ENCODE peak calls at places on chromosomes 7 and 10, in eight cellular contexts. B, O, G, L, E, J, P and F are unnamed samples.

GRCh38 chr10:33258951-33259350 is 75.5 kb downstream of the NRP1 start:
- DNase-seq in P (no peak), L (no peak), O (no peak), J (no peak), E (no peak), G (no peak), B (no peak), F (no peak)

GRCh38 chr10:15898046-15898445 is 37.7 kb upstream of the MINDY3 start:
- DNase-seq in J (no peak), P (no peak), E (no peak), L (no peak), B (peak), G (no peak), O (no peak), F (no peak)

GRCh38 chr7:99004781-99005500 is 126.6 kb downstream of the TRRAP start:
- DNase-seq in O (no peak), B (peak), J (peak), E (no peak), G (no peak), L (no peak), P (no peak), F (no peak)

GRCh38 chr7:150417863-150418262 is 32.6 kb upstream of the GIMAP8 start:
- DNase-seq in E (no peak), B (no peak), L (no peak), P (no peak), O (no peak), J (peak), G (no peak), F (no peak)

GRCh38 chr10:82742478-82742877 is 867.5 kb downstream of the NRG3 start:
- DNase-seq in E (no peak), J (no peak), O (peak), G (no peak), L (no peak), P (peak), B (peak), F (peak)

GRCh38 chr10:25639646-25640045 is 294.4 kb upstream of the MYO3A start:
- DNase-seq in G (no peak), P (no peak), O (no peak), J (no peak), E (no peak), L (no peak), B (no peak), F (no peak)

GRCh38 chr7:45069444-45070253 is 19.1 kb downstream of the NACAD start:
- DNase-seq in L (no peak), P (no peak), O (no peak), E (no peak), B (no peak), J (no peak), G (no peak), F (no peak)

GRCh38 chr10:122018951-122019413 is 30.0 kb downstream of the TACC2 start:
- DNase-seq in O (peak), L (peak), G (no peak), J (no peak), E (peak), P (no peak), B (no peak), F (no peak)

GRCh38 chr10:131896403-131896802 is 4.4 kb upstream of the PPP2R2D start:
- DNase-seq in P (no peak), J (no peak), L (no peak), E (no peak), O (no peak), G (no peak), B (no peak), F (no peak)

GRCh38 chr10:119216137-119216536 is 8.8 kb downstream of the GRK5 start:
- DNase-seq in B (no peak), E (no peak), O (no peak), J (no peak), L (no peak), P (no peak), G (no peak), F (no peak)

GRCh38 chr7:73831656-73832579 is 1.1 kb downstream of the CLDN4 start:
- DNase-seq in J (no peak), L (no peak), E (peak), G (no peak), O (peak), P (no peak), B (no peak), F (no peak)

GRCh38 chr10:29646960-29647431 is 12.2 kb upstream of the SVIL start:
- DNase-seq in G (peak), E (no peak), B (peak), L (no peak), O (no peak), J (no peak), P (no peak), F (peak)

GRCh38 chr10:90308223-90308622 is 549.6 kb downstream of the HTR7 start:
- DNase-seq in G (no peak), E (no peak), L (no peak), O (no peak), P (no peak), J (no peak), B (peak), F (no peak)

GRCh38 chr10:62733654-62734293 is 70.7 kb upstream of the ADO start:
- DNase-seq in G (no peak), B (no peak), E (no peak), J (no peak), O (no peak), L (no peak), P (no peak), F (no peak)

GRCh38 chr10:9814285-9814866 is 1203.3 kb upstream of the CELF2 start:
- DNase-seq in E (no peak), L (no peak), P (no peak), O (no peak), G (no peak), J (no peak), B (peak), F (peak)

GRCh38 chr10:133359554-133359971 is 1.7 kb upstream of the FUOM start:
- DNase-seq in G (no peak), J (no peak), O (peak), L (peak), E (peak), P (no peak), B (no peak), F (no peak)

GRCh38 chr10:123455861-123456260 is 210.3 kb upstream of the GPR26 start:
- DNase-seq in B (peak), G (no peak), J (no peak), E (no peak), L (no peak), P (no peak), O (no peak), F (no peak)

GRCh38 chr7:155948845-155949244 is 136.6 kb upstream of the SHH start:
- DNase-seq in G (no peak), E (no peak), B (no peak), J (peak), P (no peak), L (no peak), O (peak), F (no peak)

GRCh38 chr10:103982639-103983038 is 15.7 kb downstream of the SLK start:
- DNase-seq in J (no peak), O (no peak), E (no peak), L (no peak), G (no peak), P (no peak), B (no peak), F (no peak)

GRCh38 chr10:10361486-10361885 is 656.2 kb upstream of the CELF2 start:
- DNase-seq in O (no peak), P (no peak), L (no peak), G (no peak), J (no peak), E (no peak), B (no peak), F (no peak)

GRCh38 chr7:36532981-36533499 is 143.4 kb downstream of the ANLN start:
- DNase-seq in B (no peak), L (no peak), P (no peak), G (no peak), J (no peak), E (no peak), O (no peak), F (no peak)

GRCh38 chr7:108805808-108806397 is 236.2 kb downstream of the DNAJB9 start:
- DNase-seq in P (peak), G (no peak), O (no peak), B (peak), L (no peak), J (no peak), E (no peak), F (peak)

GRCh38 chr10:93579089-93579488 is 12.6 kb downstream of the FFAR4 start:
- DNase-seq in B (no peak), J (no peak), L (no peak), O (peak), G (no peak), P (no peak), E (peak), F (no peak)

GRCh38 chr10:22931948-22932347 is 4.1 kb downstream of the ARMC3 start:
- DNase-seq in J (no peak), B (peak), P (peak), L (no peak), O (peak), E (no peak), G (no peak), F (peak)

GRCh38 chr7:122132341-122132740 is 11.7 kb downstream of the AASS start:
- DNase-seq in G (no peak), B (peak), L (no peak), E (no peak), P (peak), J (no peak), O (no peak), F (no peak)

GRCh38 chr7:44224216-44224950 is 23.6 kb downstream of the YKT6 start:
- DNase-seq in J (no peak), L (peak), P (no peak), G (no peak), E (peak), O (no peak), B (no peak), F (no peak)

GRCh38 chr7:49243521-49243920 is 319.2 kb downstream of the CDC14C start:
- DNase-seq in E (no peak), L (no peak), P (no peak), O (no peak), J (no peak), G (no peak), B (no peak), F (no peak)

GRCh38 chr7:8391353-8392062 is 41.9 kb upstream of the NXPH1 start:
- DNase-seq in B (no peak), G (no peak), J (no peak), O (no peak), E (no peak), L (no peak), P (no peak), F (no peak)

GRCh38 chr7:55093674-55094073 is 74.9 kb downstream of the EGFR start:
- DNase-seq in B (no peak), J (no peak), E (no peak), L (no peak), O (no peak), P (no peak), G (no peak), F (no peak)

GRCh38 chr10:33331020-33331557 is 3.4 kb downstream of the NRP1 start:
- DNase-seq in O (no peak), G (no peak), L (no peak), E (no peak), B (peak), P (no peak), J (no peak), F (no peak)

GRCh38 chr7:13279854-13280435 is 592.5 kb downstream of the ARL4A start:
- DNase-seq in J (no peak), O (no peak), B (peak), P (peak), L (no peak), E (no peak), G (no peak), F (no peak)

GRCh38 chr7:120785056-120785455 is 72.9 kb downstream of the TSPAN12 start:
- DNase-seq in O (no peak), G (no peak), B (no peak), L (no peak), J (no peak), P (no peak), E (no peak), F (no peak)

GRCh38 chr7:87934699-87935372 is 785 bp downstream of the ADAM22 start:
- DNase-seq in J (no peak), L (peak), P (no peak), E (no peak), O (no peak), G (no peak), B (peak), F (no peak)

GRCh38 chr7:106063692-106064091 is 48.4 kb downstream of the SYPL1 start:
- DNase-seq in L (no peak), O (no peak), B (no peak), J (peak), G (no peak), P (no peak), E (no peak), F (no peak)
- H3K4me3 ChIP-seq in L (no peak), O (no peak), B (no peak), J (no peak), G (no peak), P (no peak), E (no peak), F (no peak)

GRCh38 chr7:70372768-70373241 is 759.1 kb upstream of the GALNT17 start:
- DNase-seq in B (no peak), E (no peak), G (no peak), J (no peak), O (no peak), P (no peak), L (no peak), F (no peak)
- H3K4me3 ChIP-seq in B (no peak), E (no peak), G (no peak), J (no peak), O (no peak), P (no peak), L (no peak), F (no peak)

DNA sequence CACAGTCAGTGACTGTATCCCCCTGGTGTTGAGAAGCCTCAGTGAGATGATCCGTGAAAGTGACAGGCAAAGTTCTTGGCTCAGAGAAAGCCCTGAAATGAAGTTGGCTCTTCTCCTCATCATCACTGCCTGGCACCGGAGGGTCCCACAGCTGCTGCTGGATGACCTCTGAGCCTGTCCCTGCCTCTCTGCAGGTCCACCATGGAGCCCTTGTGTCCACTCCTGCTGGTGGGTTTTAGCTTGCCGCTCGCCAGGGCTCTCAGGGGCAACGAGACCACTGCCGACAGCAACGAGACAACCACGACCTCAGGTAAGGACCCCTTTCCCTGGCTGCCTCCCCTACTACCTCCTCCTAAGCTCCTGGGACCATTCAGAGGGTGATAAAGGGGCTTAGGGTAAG is 85.5 kb downstream of the MKI67 start:
- DNase-seq in L (no peak), O (no peak), E (no peak), J (no peak), P (no peak), G (no peak), B (no peak), F (no peak)
- H3K4me3 ChIP-seq in L (no peak), O (no peak), E (no peak), J (no peak), P (no peak), G (no peak), B (no peak), F (no peak)

DNA sequence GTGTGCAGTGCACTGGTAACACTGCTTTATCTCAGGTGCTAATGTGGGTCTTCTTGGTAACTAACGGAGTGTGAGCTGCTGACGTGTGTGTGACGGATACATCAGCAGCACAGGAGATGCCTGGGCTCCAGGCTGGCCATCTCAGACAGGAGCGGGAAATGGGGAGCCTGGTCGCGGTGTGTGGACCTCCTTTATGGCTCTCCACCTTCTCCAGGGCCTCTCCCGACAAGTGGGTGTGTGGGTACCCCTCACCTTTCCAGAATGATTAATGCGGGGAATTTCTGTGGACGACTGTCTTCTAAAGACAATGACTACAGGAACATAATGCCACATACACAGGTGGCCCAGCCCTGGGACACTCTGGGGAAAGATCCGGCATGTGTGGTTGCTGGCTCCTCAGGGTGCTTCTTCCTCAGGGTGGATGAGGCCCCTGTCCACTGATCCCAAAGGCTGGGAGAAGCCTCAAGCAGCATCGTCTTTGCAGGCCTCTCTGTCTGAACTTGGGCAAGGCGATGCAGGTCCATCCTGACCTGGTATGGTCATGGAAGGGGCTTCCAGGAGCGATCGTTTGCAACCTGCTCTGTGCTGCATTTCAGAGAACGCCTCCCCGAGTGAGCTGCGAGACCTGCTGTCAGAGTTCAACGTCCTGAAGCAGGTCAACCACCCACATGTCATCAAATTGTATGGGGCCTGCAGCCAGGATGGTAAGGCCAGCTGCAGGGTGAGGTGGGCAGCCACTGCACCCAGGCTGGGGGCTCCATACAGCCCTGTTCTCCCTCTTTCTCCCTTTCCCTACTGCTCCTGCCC is 20.3 kb upstream of the CSGALNACT2 start:
- DNase-seq in E (no peak), P (no peak), L (no peak), O (no peak), B (no peak), J (no peak), G (no peak), F (no peak)
- H3K4me3 ChIP-seq in E (no peak), P (no peak), L (no peak), O (no peak), B (no peak), J (no peak), G (no peak), F (no peak)

GRCh38 chr10:625751-626711 is 63.4 kb downstream of the DIP2C start:
- DNase-seq in L (no peak), B (peak), E (no peak), P (no peak), G (no peak), J (no peak), O (no peak), F (no peak)
- H3K4me3 ChIP-seq in L (peak), B (no peak), E (no peak), P (no peak), G (no peak), J (no peak), O (no peak), F (no peak)

GRCh38 chr10:13298748-13299436 is 972 bp downstream of the PHYH start:
- DNase-seq in B (no peak), G (no peak), J (no peak), P (no peak), L (no peak), E (no peak), O (no peak), F (no peak)

GRCh38 chr10:13306103-13306502 is 6.2 kb upstream of the PHYH start:
- DNase-seq in J (no peak), B (no peak), L (no peak), E (no peak), G (no peak), O (no peak), P (no peak), F (no peak)

GRCh38 chr10:13299437-13300287 is at the start of gene PHYH:
- DNase-seq in B (peak), L (peak), E (peak), J (peak), O (peak), G (peak), P (peak), F (peak)

DNA sequence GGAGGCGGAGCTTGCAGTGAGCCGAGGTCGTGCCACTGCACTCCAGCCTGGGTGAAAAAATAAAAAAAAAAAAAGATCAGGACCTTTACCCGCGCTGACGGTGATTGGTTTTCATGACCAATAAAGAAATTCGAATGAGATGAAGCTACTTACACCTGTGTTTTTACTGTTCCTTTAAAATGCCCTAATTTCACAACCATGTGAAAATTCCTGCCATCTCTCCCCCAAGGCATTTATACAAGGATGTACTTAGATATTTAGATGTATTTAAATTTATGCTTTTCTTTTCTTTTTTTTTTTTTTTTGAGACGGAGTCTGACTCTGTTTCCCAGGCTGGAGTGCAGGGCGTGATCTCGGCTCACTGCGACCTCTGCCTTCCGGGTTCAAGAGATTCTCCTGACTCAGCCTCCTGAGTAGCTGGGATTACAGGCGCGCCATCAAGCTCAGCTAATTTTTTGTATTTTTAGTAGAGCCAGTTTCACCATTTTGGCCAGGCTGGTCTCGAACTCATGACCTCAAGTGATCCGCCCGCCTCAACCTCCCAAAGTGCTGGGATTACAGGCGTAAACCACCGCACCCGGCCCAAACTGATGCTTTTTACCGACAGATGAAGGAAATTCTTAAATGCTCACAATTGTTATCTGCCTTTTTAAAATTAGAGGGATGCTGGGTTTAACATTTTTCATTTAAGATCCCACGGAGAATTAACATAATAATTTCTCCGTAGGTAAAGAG is 3.1 kb upstream of the PHYH start:
- DNase-seq in P (no peak), J (no peak), E (no peak), B (no peak), G (no peak), O (no peak), L (no peak), F (no peak)
- H3K4me3 ChIP-seq in P (no peak), J (no peak), E (peak), B (peak), G (no peak), O (peak), L (peak), F (no peak)